ENCODE peak calls at places on chromosomes 6 and 20, in nine cellular contexts. W, G, E, M, C, U, J, O and N are unnamed samples.

GRCh38 chr20:41428285-41428684 is 61.7 kb upstream of the EMILIN3 start:
- DNase-seq in C (peak), G (no peak), U (no peak), J (no peak), M (no peak), O (no peak), E (peak), W (peak), N (no peak)

GRCh38 chr20:8631271-8631670 is 437.6 kb upstream of the PLCB4 start:
- DNase-seq in J (no peak), M (no peak), O (no peak), G (no peak), E (no peak), U (no peak), W (no peak), C (peak), N (no peak)

GRCh38 chr20:34017610-34018009 is 23.9 kb downstream of the RALY start:
- DNase-seq in M (no peak), O (no peak), E (no peak), W (peak), G (no peak), C (peak), U (no peak), J (no peak), N (no peak)

GRCh38 chr6:17478223-17478907 is 85.0 kb downstream of the CAP2 start:
- DNase-seq in J (no peak), W (no peak), E (no peak), U (no peak), G (no peak), C (no peak), O (no peak), M (no peak), N (no peak)

GRCh38 chr6:121724576-121724975 is 289.1 kb downstream of the GJA1 start:
- DNase-seq in E (no peak), C (no peak), J (no peak), U (no peak), W (no peak), G (no peak), O (no peak), M (no peak), N (no peak)

GRCh38 chr20:38109025-38109541 is 56.0 kb downstream of the TGM2 start:
- DNase-seq in U (peak), O (no peak), E (no peak), M (no peak), C (peak), G (no peak), J (no peak), W (no peak), N (no peak)

GRCh38 chr6:157346371-157346770 is 23.1 kb upstream of the TMEM242 start:
- DNase-seq in O (no peak), G (no peak), W (no peak), U (no peak), C (no peak), J (no peak), M (no peak), E (no peak), N (no peak)

GRCh38 chr6:157096522-157096921 is 226.8 kb downstream of the TMEM242 start:
- DNase-seq in O (no peak), U (no peak), J (no peak), G (peak), W (no peak), C (no peak), M (no peak), E (no peak), N (no peak)

GRCh38 chr20:37406010-37406998 is 60.4 kb downstream of the SRC start:
- DNase-seq in J (peak), O (peak), U (no peak), W (peak), G (no peak), E (peak), M (peak), C (no peak), N (no peak)